ENCODE peak calls at places on chromosomes 11 and 22, in nine cellular contexts. A, Z, O, S, L, M, E, F and R are unnamed samples.

GRCh38 chr11:66810576-66811185 is 32.6 kb upstream of the RCE1 start:
- DNase-seq in O (no peak), E (no peak), S (no peak), F (no peak), A (no peak), Z (no peak), L (no peak), M (no peak), R (no peak)

GRCh38 chr11:1150769-1151365 is 6.9 kb upstream of the MUC5AC start:
- DNase-seq in M (no peak), L (no peak), E (no peak), Z (no peak), A (no peak), O (peak), S (no peak), F (no peak), R (no peak)

GRCh38 chr11:109401532-109401931 is 20.5 kb upstream of the C11orf87 start:
- DNase-seq in A (no peak), O (no peak), L (no peak), M (no peak), F (no peak), S (no peak), Z (no peak), E (no peak), R (no peak)

GRCh38 chr22:26658671-26659478 is 1.5 kb downstream of the MIAT start:
- DNase-seq in F (peak), M (no peak), E (peak), L (no peak), A (peak), O (peak), S (peak), Z (peak), R (peak)

GRCh38 chr11:82756765-82757650 is 23.3 kb upstream of the FAM181B start:
- DNase-seq in Z (no peak), F (no peak), M (no peak), A (no peak), O (no peak), S (no peak), E (peak), L (no peak), R (no peak)

GRCh38 chr11:8003187-8003586 is 16.1 kb downstream of the EIF3F start:
- DNase-seq in L (no peak), M (no peak), A (no peak), O (no peak), E (no peak), F (no peak), Z (no peak), S (no peak), R (no peak)

GRCh38 chr11:68333176-68333575 is 20.8 kb downstream of the LRP5 start:
- DNase-seq in A (no peak), O (no peak), L (no peak), F (no peak), S (no peak), Z (no peak), E (no peak), M (no peak), R (no peak)

GRCh38 chr11:108854366-108854765 is 189.5 kb downstream of the DDX10 start:
- DNase-seq in A (no peak), S (no peak), F (no peak), M (no peak), Z (no peak), L (no peak), O (no peak), E (peak), R (peak)

GRCh38 chr11:32885556-32885955 is 7.1 kb upstream of the QSER1 start:
- DNase-seq in M (no peak), S (no peak), F (no peak), O (no peak), A (no peak), E (no peak), L (no peak), Z (no peak), R (no peak)

GRCh38 chr11:76811259-76811658 is 28.1 kb downstream of the TSKU start:
- DNase-seq in O (no peak), M (no peak), E (no peak), L (no peak), A (no peak), S (no peak), Z (no peak), F (no peak), R (no peak)
- H3K27ac ChIP-seq in O (no peak), M (no peak), E (no peak), L (no peak), A (no peak), S (no peak), Z (no peak), F (no peak), R (no peak)

GRCh38 chr22:39254789-39255298 is 10.1 kb upstream of the PDGFB start:
- DNase-seq in F (no peak), M (peak), A (peak), S (no peak), O (no peak), L (no peak), E (peak), Z (no peak), R (no peak)
- H3K4me3 ChIP-seq in F (no peak), M (no peak), A (no peak), S (no peak), O (no peak), L (no peak), E (no peak), Z (no peak), R (no peak)

GRCh38 chr22:40417041-40417440 is 46.6 kb downstream of the SGSM3 start:
- DNase-seq in F (no peak), Z (no peak), L (no peak), M (no peak), A (no peak), O (no peak), E (no peak), S (no peak), R (no peak)
- H3K27ac ChIP-seq in F (no peak), Z (no peak), L (no peak), M (no peak), A (no peak), O (no peak), E (no peak), S (no peak), R (no peak)

GRCh38 chr22:42364641-42365336 is 67.4 kb downstream of the NFAM1 start:
- DNase-seq in O (peak), F (peak), E (no peak), A (no peak), S (no peak), L (no peak), Z (no peak), M (no peak), R (no peak)

GRCh38 chr22:42366815-42367581 is 65.2 kb downstream of the NFAM1 start:
- DNase-seq in Z (no peak), L (no peak), A (no peak), M (no peak), S (no peak), E (no peak), O (no peak), F (peak), R (no peak)

GRCh38 chr22:42365942-42366660 is 66.1 kb downstream of the NFAM1 start:
- DNase-seq in F (no peak), E (no peak), A (no peak), Z (no peak), S (no peak), L (no peak), M (no peak), O (no peak), R (no peak)

GRCh38 chr22:42363851-42364250 is 68.4 kb downstream of the NFAM1 start:
- DNase-seq in Z (no peak), E (no peak), A (no peak), L (no peak), M (no peak), O (no peak), S (no peak), F (no peak), R (no peak)

DNA sequence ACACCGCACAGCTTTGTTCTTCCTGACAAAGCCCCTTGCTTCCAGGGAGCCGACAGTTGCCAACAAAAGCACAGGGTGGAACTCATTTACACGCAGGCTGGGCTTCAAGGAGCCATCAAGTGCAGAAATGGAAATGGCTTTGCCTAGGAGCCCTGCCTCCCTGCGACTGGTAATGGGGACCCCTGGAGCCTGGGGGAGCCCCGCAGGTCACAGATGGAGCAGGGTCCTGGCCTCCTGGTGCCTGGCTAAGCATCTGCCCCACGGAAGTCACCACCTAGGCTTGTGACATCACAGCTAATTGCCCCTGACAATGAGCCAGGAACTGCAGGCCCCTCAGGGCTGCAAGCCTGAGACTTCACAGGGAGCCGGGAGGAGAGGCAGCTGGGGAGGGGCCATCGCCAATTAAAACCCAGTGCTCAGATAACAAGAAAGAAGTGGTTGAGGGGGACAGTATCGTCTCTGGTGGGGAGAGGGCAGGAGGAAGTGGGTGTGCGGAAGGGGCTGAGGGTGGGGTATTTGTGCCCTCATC is 66.8 kb downstream of the NFAM1 start:
- DNase-seq in Z (no peak), E (no peak), O (no peak), L (peak), S (no peak), M (no peak), A (no peak), F (peak), R (no peak)
- H3K4me3 ChIP-seq in Z (no peak), E (no peak), O (no peak), L (no peak), S (no peak), M (no peak), A (no peak), F (no peak), R (no peak)

GRCh38 chr11:112156594-112157273 is 7.2 kb downstream of the IL18 start:
- DNase-seq in L (no peak), M (no peak), E (no peak), Z (no peak), S (no peak), O (no peak), A (no peak), F (no peak), R (no peak)
- H3K27ac ChIP-seq in L (no peak), M (no peak), E (no peak), Z (no peak), S (no peak), O (no peak), A (no peak), F (no peak), R (no peak)

GRCh38 chr22:19019679-19020032 is 83.6 kb upstream of the PRODH start:
- DNase-seq in Z (no peak), L (no peak), O (no peak), M (no peak), S (no peak), F (no peak), E (no peak), A (no peak), R (no peak)

GRCh38 chr22:19016081-19016480 is 80.0 kb upstream of the PRODH start:
- DNase-seq in Z (no peak), O (no peak), S (no peak), F (no peak), A (no peak), L (no peak), M (no peak), E (no peak), R (no peak)

GRCh38 chr22:19022755-19023154 is 86.7 kb upstream of the PRODH start:
- DNase-seq in F (no peak), S (no peak), E (peak), L (no peak), M (no peak), O (no peak), A (no peak), Z (no peak), R (peak)

GRCh38 chr22:19018256-19018655 is 82.2 kb upstream of the PRODH start:
- DNase-seq in M (no peak), L (no peak), S (no peak), E (no peak), O (no peak), A (no peak), F (no peak), Z (no peak), R (no peak)

DNA sequence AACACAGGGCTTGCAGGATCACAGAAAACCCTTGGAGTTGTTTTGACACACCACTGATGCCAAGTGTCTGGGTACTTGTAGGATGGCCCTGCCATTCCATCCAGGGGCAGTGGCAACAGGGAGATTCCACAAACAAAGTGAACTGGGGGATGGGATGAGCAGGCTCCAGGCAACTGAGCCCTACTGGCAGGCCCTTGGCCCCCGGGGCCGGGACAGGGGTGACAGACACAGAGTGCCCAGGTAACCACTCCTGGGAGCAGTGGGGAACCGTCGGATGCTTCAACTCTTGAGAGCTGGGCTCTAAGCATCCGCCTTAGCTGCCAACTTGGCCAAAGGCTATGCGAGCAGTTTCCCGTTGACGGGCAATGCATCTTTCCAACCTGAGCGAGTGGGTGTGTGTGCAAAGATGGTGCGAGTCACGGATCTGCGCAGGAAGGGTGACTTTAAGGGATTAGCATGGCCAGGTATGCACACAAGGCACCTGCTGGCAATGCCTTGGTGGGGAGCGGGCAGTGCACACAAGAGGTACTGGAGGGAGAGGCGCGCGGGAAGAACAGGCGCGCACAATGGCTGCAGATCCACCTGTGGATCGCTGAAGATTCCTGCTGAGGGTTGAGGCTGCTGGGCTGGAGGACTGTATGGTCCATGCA is 83.1 kb upstream of the PRODH start:
- DNase-seq in O (no peak), F (no peak), A (no peak), Z (no peak), E (no peak), S (no peak), M (no peak), L (no peak), R (no peak)
- H3K4me3 ChIP-seq in O (no peak), F (no peak), A (no peak), Z (no peak), E (no peak), S (no peak), M (no peak), L (no peak), R (no peak)

GRCh38 chr11:20048707-20049106 is 111.6 kb downstream of the DBX1 start:
- DNase-seq in S (no peak), M (no peak), L (peak), E (no peak), A (no peak), Z (no peak), O (no peak), F (no peak), R (no peak)

GRCh38 chr11:20049231-20049630 is 111.0 kb downstream of the DBX1 start:
- DNase-seq in A (no peak), O (no peak), F (peak), E (no peak), S (no peak), M (no peak), L (peak), Z (no peak), R (no peak)

GRCh38 chr11:20047755-20048154 is 112.5 kb downstream of the DBX1 start:
- DNase-seq in L (no peak), M (no peak), F (no peak), S (no peak), O (no peak), Z (no peak), A (no peak), E (no peak), R (no peak)

GRCh38 chr11:20047006-20047405 is 113.3 kb downstream of the DBX1 start:
- DNase-seq in F (no peak), L (no peak), Z (no peak), O (no peak), E (no peak), A (no peak), M (no peak), S (no peak), R (no peak)

GRCh38 chr11:20048246-20048645 is 112.0 kb downstream of the DBX1 start:
- DNase-seq in A (no peak), E (no peak), S (no peak), Z (no peak), M (no peak), F (no peak), L (no peak), O (no peak), R (no peak)
- H3K27ac ChIP-seq in A (no peak), E (no peak), S (no peak), Z (no peak), M (peak), F (peak), L (peak), O (no peak), R (no peak)

GRCh38 chr22:24588370-24588755 is 4.5 kb downstream of the LRRC75B start:
- DNase-seq in O (no peak), E (no peak), L (no peak), S (no peak), A (no peak), Z (no peak), F (no peak), M (no peak), R (no peak)
- H3K4me3 ChIP-seq in O (no peak), E (no peak), L (no peak), S (no peak), A (no peak), Z (no peak), F (no peak), M (no peak), R (no peak)

GRCh38 chr11:2527621-2528291 is 82.9 kb downstream of the KCNQ1 start:
- DNase-seq in A (no peak), Z (no peak), M (peak), O (no peak), S (no peak), F (peak), E (no peak), L (no peak), R (no peak)

GRCh38 chr11:2524446-2525165 is 79.8 kb downstream of the KCNQ1 start:
- DNase-seq in M (peak), L (no peak), A (no peak), E (no peak), Z (no peak), S (no peak), F (peak), O (no peak), R (no peak)

GRCh38 chr11:2526808-2527381 is 82.1 kb downstream of the KCNQ1 start:
- DNase-seq in O (no peak), A (no peak), F (peak), L (no peak), Z (peak), S (no peak), M (peak), E (peak), R (no peak)

GRCh38 chr11:2525166-2525861 is 80.5 kb downstream of the KCNQ1 start:
- DNase-seq in O (no peak), L (no peak), M (peak), Z (no peak), E (no peak), S (no peak), F (peak), A (no peak), R (no peak)

GRCh38 chr11:2525941-2526807 is 81.4 kb downstream of the KCNQ1 start:
- DNase-seq in Z (no peak), F (peak), E (no peak), A (no peak), M (peak), S (no peak), O (no peak), L (no peak), R (no peak)
- H3K27ac ChIP-seq in Z (no peak), F (no peak), E (no peak), A (no peak), M (peak), S (no peak), O (no peak), L (no peak), R (no peak)